ENCODE peak calls at places on chromosomes 2 and 18, in eight cellular contexts. Z is stimulated activated CD8-positive, alpha-beta memory T cell treated with anti-CD3 and anti-CD28 coated beads, Interleukin-15, amount 100 ng/mL, for 24 hours; A is T1000; E is neuronal stem cell; P is ACHN; L is GM19239; V is hepatocyte; S is amniotic stem cell. N is an unnamed sample.

GRCh38 chr18:26088482-26088881 is 1.9 kb downstream of the SS18 start:
- DNase-seq in Z (no peak), A (no peak), E (no peak), P (no peak), L (no peak), V (no peak), S (no peak), N (no peak)

GRCh38 chr2:23602113-23602512 is 217.1 kb downstream of the KLHL29 start:
- DNase-seq in Z (no peak), A (peak), E (no peak), P (no peak), L (no peak), V (peak), S (peak), N (no peak)

GRCh38 chr2:120176526-120176925 is 46.7 kb downstream of the TMEM185B start:
- DNase-seq in Z (no peak), A (no peak), E (no peak), P (no peak), L (no peak), V (no peak), S (no peak), N (no peak)

GRCh38 chr2:44949329-44950151 is 8.0 kb downstream of the SIX3 start:
- DNase-seq in Z (no peak), A (no peak), E (peak), P (no peak), L (no peak), V (no peak), S (peak), N (no peak)

GRCh38 chr2:64376926-64377325 is 77.0 kb upstream of the LGALSL start:
- DNase-seq in Z (no peak), A (no peak), E (no peak), P (no peak), L (no peak), V (peak), S (no peak), N (no peak)

GRCh38 chr2:241072151-241072550 is 29.9 kb downstream of the MTERF4 start:
- DNase-seq in Z (no peak), A (no peak), E (no peak), P (no peak), L (no peak), V (no peak), S (no peak), N (no peak)

GRCh38 chr18:3256693-3257626 is 5.0 kb upstream of the MYL12B start:
- DNase-seq in Z (no peak), A (no peak), E (no peak), P (no peak), L (no peak), V (peak), S (no peak), N (no peak)

GRCh38 chr18:24704921-24705620 is 244.6 kb downstream of the HRH4 start:
- DNase-seq in Z (no peak), A (peak), E (no peak), P (no peak), L (no peak), V (no peak), S (no peak), N (no peak)

GRCh38 chr2:8174641-8175257 is 507.1 kb upstream of the ID2 start:
- DNase-seq in Z (no peak), A (no peak), E (no peak), P (peak), L (no peak), V (no peak), S (no peak), N (no peak)

GRCh38 chr18:55775972-55776371 is 188.0 kb upstream of the TCF4 start:
- DNase-seq in Z (no peak), A (no peak), E (no peak), P (no peak), L (no peak), V (no peak), S (no peak), N (no peak)

GRCh38 chr2:42566006-42566405 is 2.4 kb upstream of the MTA3 start:
- DNase-seq in Z (no peak), A (no peak), E (no peak), P (no peak), L (no peak), V (no peak), S (no peak), N (no peak)

GRCh38 chr18:2958819-2959298 is 54.1 kb downstream of the LPIN2 start:
- DNase-seq in Z (no peak), A (no peak), E (no peak), P (no peak), L (no peak), V (peak), S (no peak), N (no peak)

GRCh38 chr2:58428553-58429284 is 187.6 kb upstream of the FANCL start:
- DNase-seq in Z (no peak), A (no peak), E (peak), P (no peak), L (no peak), V (peak), S (no peak), N (no peak)

GRCh38 chr2:197212344-197213262 is 98.0 kb downstream of the ANKRD44 start:
- DNase-seq in Z (no peak), A (no peak), E (no peak), P (no peak), L (no peak), V (no peak), S (no peak), N (peak)

GRCh38 chr2:26573241-26573925 is 67.8 kb downstream of the CIB4 start:
- DNase-seq in Z (no peak), A (no peak), E (no peak), P (no peak), L (no peak), V (no peak), S (no peak), N (no peak)

GRCh38 chr18:59079264-59079972 is 60.3 kb upstream of the SEC11C start:
- DNase-seq in Z (no peak), A (no peak), E (no peak), P (no peak), L (no peak), V (no peak), S (no peak), N (no peak)

GRCh38 chr2:74646829-74647482 is 1.2 kb downstream of the M1AP start:
- DNase-seq in Z (no peak), A (no peak), E (no peak), P (no peak), L (no peak), V (no peak), S (no peak), N (no peak)

GRCh38 chr2:127039387-127040031 is 67.4 kb downstream of the BIN1 start:
- DNase-seq in Z (no peak), A (no peak), E (no peak), P (no peak), L (no peak), V (no peak), S (no peak), N (no peak)

GRCh38 chr2:239594772-239595608 is 194.2 kb upstream of the HDAC4 start:
- DNase-seq in Z (no peak), A (no peak), E (no peak), P (no peak), L (no peak), V (no peak), S (no peak), N (no peak)

GRCh38 chr2:144595686-144596073 is 75.8 kb upstream of the ZEB2 start:
- DNase-seq in Z (no peak), A (no peak), E (no peak), P (no peak), L (no peak), V (no peak), S (no peak), N (no peak)

GRCh38 chr2:30178618-30179404 is 32.0 kb downstream of the YPEL5 start:
- DNase-seq in Z (no peak), A (no peak), E (no peak), P (no peak), L (no peak), V (peak), S (no peak), N (no peak)

GRCh38 chr2:211132586-211132985 is 576.2 kb downstream of the CPS1 start:
- DNase-seq in Z (no peak), A (no peak), E (no peak), P (peak), L (no peak), V (no peak), S (no peak), N (no peak)

GRCh38 chr18:34795070-34795740 is 85.1 kb downstream of the DTNA start:
- DNase-seq in Z (no peak), A (no peak), E (no peak), P (no peak), L (no peak), V (no peak), S (no peak), N (no peak)

GRCh38 chr18:50009772-50010171 is 185.2 kb downstream of the MYO5B start:
- DNase-seq in Z (no peak), A (no peak), E (peak), P (peak), L (peak), V (peak), S (no peak), N (peak)

GRCh38 chr2:121160366-121160765 is 124.6 kb downstream of the TFCP2L1 start:
- DNase-seq in Z (no peak), A (no peak), E (no peak), P (no peak), L (no peak), V (no peak), S (no peak), N (no peak)

GRCh38 chr2:28428486-28428885 is 35.8 kb downstream of the FOSL2 start:
- DNase-seq in Z (no peak), A (no peak), E (no peak), P (no peak), L (no peak), V (no peak), S (no peak), N (no peak)

GRCh38 chr2:201680743-201681142 is 17.7 kb downstream of the MPP4 start:
- DNase-seq in Z (no peak), A (no peak), E (peak), P (peak), L (peak), V (no peak), S (no peak), N (no peak)

GRCh38 chr18:48733854-48734253 is 195.0 kb downstream of the CTIF start:
- DNase-seq in Z (no peak), A (no peak), E (no peak), P (no peak), L (no peak), V (no peak), S (no peak), N (no peak)

GRCh38 chr18:60292186-60292585 is 80.4 kb downstream of the MC4R start:
- DNase-seq in Z (no peak), A (no peak), E (no peak), P (no peak), L (no peak), V (no peak), S (no peak), N (no peak)

GRCh38 chr2:48414196-48414595 is 115.8 kb upstream of the STON1 start:
- DNase-seq in Z (no peak), A (no peak), E (no peak), P (no peak), L (no peak), V (no peak), S (no peak), N (no peak)

GRCh38 chr18:43486462-43486861 is 209.2 kb upstream of the SYT4 start:
- DNase-seq in Z (no peak), A (no peak), E (peak), P (no peak), L (no peak), V (no peak), S (no peak), N (no peak)

GRCh38 chr18:44852818-44853217 is 172.1 kb downstream of the SETBP1 start:
- DNase-seq in Z (no peak), A (no peak), E (no peak), P (no peak), L (no peak), V (no peak), S (no peak), N (no peak)

GRCh38 chr2:222433381-222434173 is 9.2 kb downstream of the SGPP2 start:
- DNase-seq in Z (no peak), A (no peak), E (no peak), P (peak), L (no peak), V (no peak), S (no peak), N (no peak)

GRCh38 chr2:122706757-122707223 is 951.3 kb downstream of the TSN start:
- DNase-seq in Z (no peak), A (peak), E (no peak), P (peak), L (no peak), V (no peak), S (no peak), N (no peak)

GRCh38 chr2:13698847-13699246 is 933.7 kb upstream of the LRATD1 start:
- DNase-seq in Z (no peak), A (no peak), E (no peak), P (no peak), L (no peak), V (no peak), S (no peak), N (no peak)

GRCh38 chr2:74505448-74506246 is 1.8 kb downstream of the PCGF1 start:
- DNase-seq in Z (no peak), A (no peak), E (no peak), P (no peak), L (no peak), V (no peak), S (no peak), N (no peak)

GRCh38 chr2:176110975-176111663 is 4.0 kb downstream of the HOXD11 start:
- DNase-seq in Z (no peak), A (no peak), E (no peak), P (peak), L (no peak), V (peak), S (no peak), N (no peak)

GRCh38 chr18:24544141-24544498 is 83.7 kb downstream of the HRH4 start:
- DNase-seq in Z (no peak), A (no peak), E (peak), P (peak), L (no peak), V (peak), S (no peak), N (no peak)

GRCh38 chr2:188870289-188870688 is 103.9 kb upstream of the COL3A1 start:
- DNase-seq in Z (no peak), A (no peak), E (no peak), P (no peak), L (no peak), V (peak), S (peak), N (no peak)

N was measured in CD8-positive, alpha-beta T cell.